ENCODE peak calls at places on chromosomes 7 and 10, in six cellular contexts. E is GM20000, T is ELF-1, F is PC-9, R is progenitor cell of endocrine pancreas, K is mammary epithelial cell. B is an unnamed sample.

GRCh38 chr7:7851381-7851780 is 117.2 kb upstream of the GLCCI1 start:
- DNase-seq in R (no peak), T (no peak), F (no peak), K (peak), E (no peak), B (no peak)

GRCh38 chr7:150851497-150852370 is 583 bp upstream of the AOC1 start:
- DNase-seq in F (no peak), K (no peak), R (no peak), E (no peak), T (no peak), B (no peak)

GRCh38 chr7:27174077-27175004 is at the start of gene HOXA10:
- DNase-seq in K (no peak), F (no peak), R (no peak), T (peak), E (no peak), B (no peak)

GRCh38 chr7:1979591-1980560 is 252.9 kb downstream of the MAD1L1 start:
- DNase-seq in F (no peak), R (no peak), K (no peak), E (peak), T (no peak), B (peak)

GRCh38 chr10:100970076-100970913 is 991 bp downstream of the SEMA4G start:
- DNase-seq in T (no peak), K (no peak), R (no peak), F (no peak), E (peak), B (peak)

GRCh38 chr7:137390076-137390475 is 46.5 kb upstream of the PTN start:
- DNase-seq in F (no peak), K (no peak), R (no peak), T (no peak), E (no peak), B (no peak)

GRCh38 chr10:22475527-22475856 is 130.2 kb downstream of the SPAG6 start:
- DNase-seq in K (no peak), E (no peak), T (no peak), F (no peak), R (no peak), B (no peak)

GRCh38 chr10:42888504-42889095 is 106.0 kb downstream of the BMS1 start:
- DNase-seq in E (no peak), K (no peak), F (peak), R (no peak), T (no peak), B (no peak)

GRCh38 chr10:21687197-21687993 is 153.4 kb downstream of the MLLT10 start:
- DNase-seq in K (no peak), T (no peak), E (no peak), R (no peak), F (no peak), B (no peak)

GRCh38 chr7:1694981-1695511 is 25.0 kb downstream of the ELFN1 start:
- DNase-seq in E (no peak), R (no peak), F (no peak), T (peak), K (no peak), B (peak)

GRCh38 chr7:125661677-125662076 is 732.1 kb upstream of the POT1 start:
- DNase-seq in F (no peak), E (no peak), R (no peak), K (no peak), T (peak), B (no peak)

GRCh38 chr10:44479306-44479705 is 94.4 kb upstream of the CXCL12 start:
- DNase-seq in F (no peak), R (no peak), T (no peak), K (no peak), E (no peak), B (no peak)

GRCh38 chr10:110151467-110151866 is 55.9 kb upstream of the MXI1 start:
- DNase-seq in T (no peak), R (no peak), F (no peak), K (peak), E (no peak), B (no peak)

GRCh38 chr7:26460326-26460725 is 168.7 kb downstream of the SNX10 start:
- DNase-seq in F (no peak), R (no peak), T (no peak), E (no peak), K (no peak), B (no peak)

GRCh38 chr7:103551006-103551405 is 105.0 kb upstream of the SLC26A5 start:
- DNase-seq in E (no peak), R (no peak), K (no peak), F (no peak), T (no peak), B (no peak)

GRCh38 chr10:70756710-70757360 is 28.3 kb downstream of the TBATA start:
- DNase-seq in K (peak), R (no peak), E (no peak), F (no peak), T (no peak), B (no peak)

GRCh38 chr7:34751725-34752643 is 94.0 kb downstream of the NPSR1 start:
- DNase-seq in R (no peak), F (no peak), T (no peak), K (no peak), E (no peak), B (no peak)

GRCh38 chr10:6077071-6077675 is 11.7 kb upstream of the RBM17 start:
- DNase-seq in K (no peak), R (no peak), T (no peak), E (no peak), F (no peak), B (no peak)

GRCh38 chr10:53646525-53646924 is 873.9 kb upstream of the MBL2 start:
- DNase-seq in T (no peak), F (no peak), E (no peak), R (no peak), K (no peak), B (no peak)

GRCh38 chr10:15245530-15245929 is 77.0 kb upstream of the NMT2 start:
- DNase-seq in T (peak), K (no peak), E (no peak), F (no peak), R (no peak), B (no peak)

GRCh38 chr7:130037703-130038102 is 13.5 kb downstream of the ZC3HC1 start:
- DNase-seq in K (no peak), F (no peak), T (no peak), R (no peak), E (no peak), B (no peak)

GRCh38 chr10:70551971-70552422 is 50.5 kb downstream of the PRF1 start:
- DNase-seq in K (no peak), F (no peak), R (no peak), E (no peak), T (no peak), B (no peak)

GRCh38 chr10:128318366-128318765 is 192.1 kb upstream of the MKI67 start:
- DNase-seq in T (no peak), R (no peak), E (no peak), K (no peak), F (no peak), B (no peak)

GRCh38 chr7:33157311-33157710 is 27.9 kb downstream of the BBS9 start:
- DNase-seq in R (no peak), K (no peak), E (no peak), T (no peak), F (no peak), B (no peak)

GRCh38 chr10:8060010-8060703 is 5.7 kb downstream of the GATA3 start:
- DNase-seq in F (no peak), E (peak), K (peak), T (no peak), R (no peak), B (no peak)

GRCh38 chr7:91164948-91165845 is 99.0 kb upstream of the FZD1 start:
- DNase-seq in F (peak), T (no peak), R (no peak), E (peak), K (peak), B (peak)

GRCh38 chr10:52678611-52679010 is 94.0 kb downstream of the MBL2 start:
- DNase-seq in E (no peak), F (no peak), K (no peak), T (no peak), R (no peak), B (no peak)

GRCh38 chr10:79414714-79415113 is 30.7 kb downstream of the ZCCHC24 start:
- DNase-seq in T (no peak), R (no peak), K (no peak), F (no peak), E (no peak), B (no peak)

GRCh38 chr10:124151466-124152095 is 58.2 kb upstream of the CHST15 start:
- DNase-seq in R (no peak), F (no peak), K (no peak), E (no peak), T (no peak), B (no peak)

B was measured in GM13976.